ENCODE peak calls at places on chromosomes 11 and 22, in ten cellular contexts. Y is hippocampal formation, D is tibial nerve, W is NCI-H2227 treated with DMSO at 0.1 percent for 48 hours, H is non-pigmented ciliary epithelial cell, G is astrocyte of the spinal cord, Z is transverse colon, E is Peyer's patch, C is activated gamma-delta T cell treated with Interleukin-2 at 50 U/mL for 16 hours, Q is endodermal cell. O is an unnamed sample.

GRCh38 chr11:120337133-120337895 is 1.1 kb downstream of the ARHGEF12 start:
- DNase-seq in Y (no peak), H (no peak), W (no peak), Q (no peak), C (no peak), Z (peak; percentile 43), E (peak; percentile 59), G (no peak), D (no peak), O (peak; percentile 61)

GRCh38 chr11:91932151-91932821 is 292.3 kb upstream of the FAT3 start:
- DNase-seq in C (no peak), D (no peak), Z (no peak), H (no peak), G (peak; percentile 63), Q (no peak), E (no peak), W (no peak), Y (no peak), O (peak; percentile 43)

GRCh38 chr11:125293596-125293995 is 129.0 kb downstream of the PKNOX2 start:
- DNase-seq in W (no peak), Q (no peak), Z (no peak), H (no peak), G (no peak), C (no peak), Y (no peak), D (no peak), E (no peak), O (no peak)

GRCh38 chr11:73454987-73455386 is 78.8 kb downstream of the RELT start:
- DNase-seq in Y (peak; percentile 15), G (no peak), W (no peak), E (no peak), C (no peak), D (no peak), H (no peak), Z (no peak), Q (no peak), O (no peak)

GRCh38 chr11:95711162-95711944 is 78.2 kb downstream of the FAM76B start:
- DNase-seq in W (no peak), G (peak; percentile 59), D (no peak), H (no peak), E (no peak), Z (no peak), C (no peak), Q (no peak), Y (no peak), O (peak; percentile 23)

GRCh38 chr11:35800970-35801953 is 138.7 kb downstream of the TRIM44 start:
- DNase-seq in W (no peak), E (no peak), Z (no peak), G (peak; percentile 37), Q (no peak), C (no peak), H (no peak), D (no peak), Y (no peak), O (peak; percentile 17)

GRCh38 chr22:25698986-25699385 is 43.0 kb upstream of the MYO18B start:
- DNase-seq in E (no peak), G (no peak), Q (no peak), W (no peak), Y (no peak), D (no peak), C (no peak), H (no peak), Z (no peak), O (no peak)

GRCh38 chr22:27628891-27629631 is 172.5 kb downstream of the MN1 start:
- DNase-seq in Q (no peak), W (no peak), C (no peak), H (no peak), G (no peak), D (no peak), Z (no peak), Y (no peak), E (no peak), O (peak; percentile 40)

GRCh38 chr22:39959640-39960447 is at the start of gene TMA7B:
- DNase-seq in W (no peak), Y (no peak), H (no peak), D (no peak), G (peak; percentile 69), Q (peak; percentile 85), E (no peak), Z (no peak), C (peak; percentile 41), O (peak; percentile 83)

GRCh38 chr11:34349882-34350281 is 7.9 kb downstream of the ABTB2 start:
- DNase-seq in D (no peak), E (no peak), C (no peak), Q (no peak), W (no peak), G (peak; percentile 48), Z (no peak), Y (no peak), H (no peak), O (no peak)

GRCh38 chr11:46202149-46202548 is 75.3 kb upstream of the CREB3L1 start:
- DNase-seq in C (no peak), H (no peak), W (peak; percentile 12), G (no peak), E (no peak), Q (peak; percentile 74), D (no peak), Y (no peak), Z (no peak), O (no peak)

GRCh38 chr11:17570034-17570433 is 23.0 kb downstream of the OTOG start:
- DNase-seq in G (no peak), C (no peak), Y (no peak), Z (no peak), W (no peak), H (no peak), E (no peak), Q (peak; percentile 41), D (no peak), O (no peak)

GRCh38 chr11:120780239-120780638 is 243.7 kb upstream of the TBCEL start:
- DNase-seq in D (no peak), Y (no peak), Z (no peak), C (no peak), W (no peak), Q (no peak), E (no peak), H (no peak), G (peak; percentile 14), O (no peak)

GRCh38 chr11:46248270-46249102 is 29.0 kb upstream of the CREB3L1 start:
- DNase-seq in C (no peak), Z (no peak), W (no peak), H (peak; percentile 96), G (peak; percentile 95), D (no peak), Q (peak; percentile 81), Y (no peak), E (no peak), O (no peak)

GRCh38 chr11:91396243-91397133 is 828.1 kb upstream of the FAT3 start:
- DNase-seq in E (no peak), D (no peak), Z (no peak), H (peak; percentile 17), C (no peak), W (no peak), G (peak; percentile 69), Q (no peak), Y (no peak), O (peak; percentile 34)

O was measured in left kidney.